ENCODE peak calls at places on chromosome 22, in seven cellular contexts. E, W, O, D, X, U and C are unnamed samples.

GRCh38 chr22:45859231-45860161 is 117.5 kb downstream of the WNT7B start:
- DNase-seq in E (no peak), W (no peak), O (no peak), D (peak; percentile 25), X (peak; percentile 21), U (no peak), C (no peak)

GRCh38 chr22:44889233-44889878 is 120.4 kb downstream of the PHF21B start:
- DNase-seq in E (no peak), W (no peak), O (peak; percentile 42), D (no peak), X (no peak), U (no peak), C (peak; percentile 43)

GRCh38 chr22:44550666-44551491 is 52.8 kb upstream of the RTL6 start:
- DNase-seq in E (peak; percentile 78), W (peak; percentile 17), O (peak; percentile 74), D (peak; percentile 82), X (peak; percentile 98), U (no peak), C (peak; percentile 51)

GRCh38 chr22:38412435-38413084 is 42.4 kb downstream of the KCNJ4 start:
- DNase-seq in E (peak; percentile 58), W (no peak), O (peak; percentile 68), D (no peak), X (no peak), U (no peak), C (peak; percentile 87)

GRCh38 chr22:20106205-20106848 is 9.6 kb upstream of the RANBP1 start:
- DNase-seq in E (no peak), W (no peak), O (no peak), D (no peak), X (no peak), U (no peak), C (no peak)

GRCh38 chr22:19018256-19018655 is 82.2 kb upstream of the PRODH start:
- DNase-seq in E (no peak), W (no peak), O (no peak), D (no peak), X (no peak), U (no peak), C (no peak)

GRCh38 chr22:43897751-43898261 is 6.0 kb upstream of the PNPLA5 start:
- DNase-seq in E (no peak), W (no peak), O (no peak), D (peak; percentile 79), X (peak; percentile 87), U (no peak), C (no peak)

GRCh38 chr22:38707346-38707745 is 1.6 kb downstream of the GTPBP1 start:
- DNase-seq in E (no peak), W (no peak), O (no peak), D (no peak), X (peak; percentile 73), U (no peak), C (no peak)

GRCh38 chr22:23841292-23841691 is 2.5 kb upstream of the DERL3 start:
- DNase-seq in E (no peak), W (no peak), O (no peak), D (no peak), X (no peak), U (no peak), C (no peak)

GRCh38 chr22:36790648-36791047 is 14.7 kb upstream of the IFT27 start:
- DNase-seq in E (no peak), W (no peak), O (no peak), D (no peak), X (no peak), U (no peak), C (peak; percentile 66)

GRCh38 chr22:20015971-20016733 is 471 bp downstream of the ARVCF start:
- DNase-seq in E (peak; percentile 56), W (peak; percentile 33), O (peak; percentile 80), D (no peak), X (no peak), U (peak; percentile 22), C (no peak)

GRCh38 chr22:19687561-19688300 is 26.6 kb upstream of the SEPTIN5 start:
- DNase-seq in E (no peak), W (no peak), O (peak; percentile 74), D (no peak), X (no peak), U (no peak), C (no peak)

GRCh38 chr22:22818202-22818538 is 69.4 kb upstream of the IGLL5 start:
- DNase-seq in E (no peak), W (no peak), O (no peak), D (no peak), X (no peak), U (no peak), C (no peak)

GRCh38 chr22:29693151-29693550 is 26.7 kb upstream of the CABP7 start:
- DNase-seq in E (peak; percentile 31), W (no peak), O (no peak), D (no peak), X (no peak), U (no peak), C (no peak)

GRCh38 chr22:19761500-19762314 is 1.1 kb downstream of the TBX1 start:
- DNase-seq in E (no peak), W (no peak), O (no peak), D (no peak), X (no peak), U (no peak), C (no peak)

GRCh38 chr22:36578619-36579018 is 49.7 kb upstream of the EIF3D start:
- DNase-seq in E (no peak), W (no peak), O (no peak), D (no peak), X (no peak), U (no peak), C (no peak)

GRCh38 chr22:37658133-37659065 is at the start of gene PDXP:
- DNase-seq in E (peak; percentile 100), W (peak; percentile 99), O (peak; percentile 99), D (peak; percentile 100), X (peak; percentile 100), U (peak; percentile 100), C (peak; percentile 97)

GRCh38 chr22:45997077-45997774 is 20.3 kb upstream of the WNT7B start:
- DNase-seq in E (peak; percentile 95), W (peak; percentile 44), O (peak; percentile 89), D (peak; percentile 93), X (peak; percentile 95), U (peak; percentile 75), C (no peak)

GRCh38 chr22:29079218-29079901 is 6.5 kb downstream of the KREMEN1 start:
- DNase-seq in E (no peak), W (no peak), O (no peak), D (no peak), X (no peak), U (no peak), C (no peak)

GRCh38 chr22:37279469-37279868 is 2.8 kb upstream of the CYTH4 start:
- DNase-seq in E (no peak), W (no peak), O (no peak), D (no peak), X (peak; percentile 9), U (peak; percentile 49), C (no peak)

GRCh38 chr22:22233081-22233480 is 11.5 kb upstream of the VPREB1 start:
- DNase-seq in E (no peak), W (no peak), O (no peak), D (no peak), X (no peak), U (no peak), C (no peak)

GRCh38 chr22:23113067-23113846 is 28.5 kb downstream of the RSPH14 start:
- DNase-seq in E (peak; percentile 77), W (no peak), O (no peak), D (no peak), X (peak; percentile 54), U (peak; percentile 84), C (no peak)

GRCh38 chr22:38062782-38063181 is 5.6 kb downstream of the PICK1 start:
- DNase-seq in E (no peak), W (no peak), O (no peak), D (no peak), X (no peak), U (no peak), C (no peak)

GRCh38 chr22:36433318-36434231 is 45.8 kb upstream of the MYH9 start:
- DNase-seq in E (no peak), W (no peak), O (peak; percentile 80), D (no peak), X (no peak), U (no peak), C (no peak)

GRCh38 chr22:46516638-46517037 is 20.8 kb downstream of the CELSR1 start:
- DNase-seq in E (no peak), W (no peak), O (no peak), D (no peak), X (no peak), U (no peak), C (no peak)

GRCh38 chr22:42430486-42431125 is 1.6 kb downstream of the NFAM1 start:
- DNase-seq in E (no peak), W (no peak), O (no peak), D (no peak), X (no peak), U (no peak), C (no peak)

GRCh38 chr22:42428025-42428424 is 4.2 kb downstream of the NFAM1 start:
- DNase-seq in E (no peak), W (no peak), O (no peak), D (no peak), X (no peak), U (no peak), C (no peak)

GRCh38 chr22:42427211-42427610 is 5.0 kb downstream of the NFAM1 start:
- DNase-seq in E (no peak), W (no peak), O (no peak), D (no peak), X (no peak), U (no peak), C (no peak)

GRCh38 chr22:42431401-42432019 is 693 bp downstream of the NFAM1 start:
- DNase-seq in E (no peak), W (no peak), O (no peak), D (no peak), X (no peak), U (no peak), C (no peak)

DNA sequence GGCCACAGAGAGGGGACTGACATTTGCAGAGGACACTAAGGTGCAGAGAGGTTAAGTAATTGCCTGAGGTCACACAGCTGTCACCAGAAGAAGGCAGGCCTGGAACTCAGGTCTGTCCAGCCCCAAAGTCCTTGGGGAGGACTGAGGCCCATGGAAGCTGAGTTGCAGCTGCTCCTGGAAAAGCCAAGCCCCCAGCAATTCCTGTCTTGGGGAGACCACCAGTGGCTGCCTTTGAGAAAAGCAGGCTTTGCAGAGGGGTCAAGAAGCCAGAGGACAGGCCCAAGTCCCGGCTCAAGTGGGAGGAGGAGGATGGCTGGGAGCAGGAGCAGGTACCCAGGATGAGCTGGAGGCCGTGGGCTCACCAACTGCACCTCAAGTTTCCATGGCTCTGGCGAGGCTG is 3.4 kb downstream of the NFAM1 start:
- DNase-seq in E (no peak), W (no peak), O (no peak), D (no peak), X (no peak), U (no peak), C (no peak)
- TF ChIP-seq CTCF in E (no peak), W (no peak), O (no peak), D (no peak), X (no peak), U (no peak), C (no peak)

GRCh38 chr22:25898707-25899365 is 156.8 kb downstream of the MYO18B start:
- DNase-seq in E (no peak), W (peak; percentile 33), O (no peak), D (no peak), X (no peak), U (no peak), C (peak; percentile 17)
- TF ChIP-seq CTCF in E (no peak), W (peak; percentile 64), O (peak; percentile 17), D (no peak), X (peak; percentile 1), U (peak; percentile 58), C (no peak)

GRCh38 chr22:34975721-34976120 is 90.2 kb upstream of the ISX start:
- DNase-seq in E (no peak), W (no peak), O (no peak), D (no peak), X (no peak), U (peak; percentile 11), C (no peak)
- TF ChIP-seq CTCF in E (no peak), W (no peak), O (no peak), D (peak; percentile 32), X (no peak), U (peak; percentile 61), C (no peak)

GRCh38 chr22:27715078-27715477 is 86.5 kb downstream of the MN1 start:
- DNase-seq in E (no peak), W (no peak), O (peak; percentile 56), D (no peak), X (no peak), U (no peak), C (no peak)
- TF ChIP-seq CTCF in E (no peak), W (no peak), O (peak; percentile 25), D (peak; percentile 45), X (peak; percentile 18), U (no peak), C (no peak)